ENCODE peak calls at places on chromosomes 1 and 21, in eight cellular contexts. One of them, this sample, is unnamed.

GRCh38 chr1:29809446-29810120 is 573.3 kb downstream of the PTPRU start:
- DNase-seq in small intestine: no peak
- DNase-seq in right lobe of liver: peak; percentile 24
- DNase-seq in fibroblast of pulmonary artery: no peak
- DNase-seq in stimulated activated naive CD4-positive, alpha-beta T cell treated with Interleukin-2 at 50 U/mL for 16 hours: no peak
- DNase-seq in CD4-positive, alpha-beta T cell: no peak
- DNase-seq in stromal cell of bone marrow: no peak
- DNase-seq in stimulated activated CD4-positive, alpha-beta T cell treated with anti-CD3 and anti-CD28 coated beads, TNF-alpha, amount 100 ng/mL, for 4 hours: no peak
- DNase-seq in this sample: no peak

GRCh38 chr1:30724175-30724574 is 790 bp upstream of the MATN1 start:
- DNase-seq in stimulated activated CD4-positive, alpha-beta T cell treated with anti-CD3 and anti-CD28 coated beads, TNF-alpha, amount 100 ng/mL, for 4 hours: no peak
- DNase-seq in CD4-positive, alpha-beta T cell: no peak
- DNase-seq in small intestine: no peak
- DNase-seq in stimulated activated naive CD4-positive, alpha-beta T cell treated with Interleukin-2 at 50 U/mL for 16 hours: no peak
- DNase-seq in right lobe of liver: no peak
- DNase-seq in stromal cell of bone marrow: no peak
- DNase-seq in fibroblast of pulmonary artery: no peak
- DNase-seq in this sample: no peak

GRCh38 chr1:232820431-232820830 is 15.2 kb downstream of the MAP10 start:
- DNase-seq in CD4-positive, alpha-beta T cell: no peak
- DNase-seq in fibroblast of pulmonary artery: no peak
- DNase-seq in small intestine: no peak
- DNase-seq in right lobe of liver: no peak
- DNase-seq in stromal cell of bone marrow: no peak
- DNase-seq in stimulated activated CD4-positive, alpha-beta T cell treated with anti-CD3 and anti-CD28 coated beads, TNF-alpha, amount 100 ng/mL, for 4 hours: no peak
- DNase-seq in stimulated activated naive CD4-positive, alpha-beta T cell treated with Interleukin-2 at 50 U/mL for 16 hours: no peak
- DNase-seq in this sample: no peak

GRCh38 chr1:25799758-25800537 is at the start of gene SELENON:
- DNase-seq in stimulated activated CD4-positive, alpha-beta T cell treated with anti-CD3 and anti-CD28 coated beads, TNF-alpha, amount 100 ng/mL, for 4 hours: peak; percentile 35
- DNase-seq in stimulated activated naive CD4-positive, alpha-beta T cell treated with Interleukin-2 at 50 U/mL for 16 hours: peak; percentile 30
- DNase-seq in fibroblast of pulmonary artery: peak; percentile 54
- DNase-seq in stromal cell of bone marrow: no peak
- DNase-seq in CD4-positive, alpha-beta T cell: no peak
- DNase-seq in small intestine: peak; percentile 33
- DNase-seq in right lobe of liver: peak; percentile 73
- DNase-seq in this sample: peak; percentile 82

GRCh38 chr21:46028547-46029200 is 47.1 kb downstream of the COL6A1 start:
- DNase-seq in small intestine: no peak
- DNase-seq in stimulated activated naive CD4-positive, alpha-beta T cell treated with Interleukin-2 at 50 U/mL for 16 hours: no peak
- DNase-seq in stimulated activated CD4-positive, alpha-beta T cell treated with anti-CD3 and anti-CD28 coated beads, TNF-alpha, amount 100 ng/mL, for 4 hours: no peak
- DNase-seq in CD4-positive, alpha-beta T cell: no peak
- DNase-seq in fibroblast of pulmonary artery: peak; percentile 34
- DNase-seq in stromal cell of bone marrow: no peak
- DNase-seq in right lobe of liver: no peak
- DNase-seq in this sample: no peak

GRCh38 chr21:45570826-45571601 is 28.8 kb upstream of the SLC19A1 start:
- DNase-seq in CD4-positive, alpha-beta T cell: no peak
- DNase-seq in fibroblast of pulmonary artery: no peak
- DNase-seq in stromal cell of bone marrow: peak; percentile 29
- DNase-seq in stimulated activated naive CD4-positive, alpha-beta T cell treated with Interleukin-2 at 50 U/mL for 16 hours: no peak
- DNase-seq in small intestine: no peak
- DNase-seq in right lobe of liver: peak; percentile 42
- DNase-seq in stimulated activated CD4-positive, alpha-beta T cell treated with anti-CD3 and anti-CD28 coated beads, TNF-alpha, amount 100 ng/mL, for 4 hours: no peak
- DNase-seq in this sample: no peak

GRCh38 chr21:36700295-36700960 is 1.5 kb downstream of the SIM2 start:
- DNase-seq in stimulated activated CD4-positive, alpha-beta T cell treated with anti-CD3 and anti-CD28 coated beads, TNF-alpha, amount 100 ng/mL, for 4 hours: no peak
- DNase-seq in CD4-positive, alpha-beta T cell: no peak
- DNase-seq in small intestine: no peak
- DNase-seq in fibroblast of pulmonary artery: no peak
- DNase-seq in stromal cell of bone marrow: no peak
- DNase-seq in stimulated activated naive CD4-positive, alpha-beta T cell treated with Interleukin-2 at 50 U/mL for 16 hours: no peak
- DNase-seq in right lobe of liver: no peak
- DNase-seq in this sample: no peak

GRCh38 chr21:31235671-31236450 is 108.2 kb downstream of the TIAM1 start:
- DNase-seq in stimulated activated CD4-positive, alpha-beta T cell treated with anti-CD3 and anti-CD28 coated beads, TNF-alpha, amount 100 ng/mL, for 4 hours: no peak
- DNase-seq in fibroblast of pulmonary artery: peak; percentile 51
- DNase-seq in stimulated activated naive CD4-positive, alpha-beta T cell treated with Interleukin-2 at 50 U/mL for 16 hours: no peak
- DNase-seq in small intestine: no peak
- DNase-seq in stromal cell of bone marrow: no peak
- DNase-seq in CD4-positive, alpha-beta T cell: no peak
- DNase-seq in right lobe of liver: no peak
- DNase-seq in this sample: no peak

GRCh38 chr1:15411593-15412487 is 2.2 kb downstream of the EFHD2 start:
- DNase-seq in right lobe of liver: peak; percentile 64
- DNase-seq in small intestine: peak; percentile 64
- DNase-seq in fibroblast of pulmonary artery: peak; percentile 22
- DNase-seq in stimulated activated naive CD4-positive, alpha-beta T cell treated with Interleukin-2 at 50 U/mL for 16 hours: peak; percentile 41
- DNase-seq in stromal cell of bone marrow: no peak
- DNase-seq in stimulated activated CD4-positive, alpha-beta T cell treated with anti-CD3 and anti-CD28 coated beads, TNF-alpha, amount 100 ng/mL, for 4 hours: no peak
- DNase-seq in CD4-positive, alpha-beta T cell: no peak
- DNase-seq in this sample: peak; percentile 80

GRCh38 chr1:54380285-54380882 is 25.8 kb downstream of the SSBP3 start:
- DNase-seq in right lobe of liver: no peak
- DNase-seq in fibroblast of pulmonary artery: no peak
- DNase-seq in CD4-positive, alpha-beta T cell: no peak
- DNase-seq in small intestine: no peak
- DNase-seq in stromal cell of bone marrow: no peak
- DNase-seq in stimulated activated naive CD4-positive, alpha-beta T cell treated with Interleukin-2 at 50 U/mL for 16 hours: peak; percentile 9
- DNase-seq in stimulated activated CD4-positive, alpha-beta T cell treated with anti-CD3 and anti-CD28 coated beads, TNF-alpha, amount 100 ng/mL, for 4 hours: no peak
- DNase-seq in this sample: no peak

GRCh38 chr21:45032977-45033705 is 41.2 kb upstream of the ADARB1 start:
- DNase-seq in CD4-positive, alpha-beta T cell: no peak
- DNase-seq in stimulated activated CD4-positive, alpha-beta T cell treated with anti-CD3 and anti-CD28 coated beads, TNF-alpha, amount 100 ng/mL, for 4 hours: no peak
- DNase-seq in small intestine: no peak
- DNase-seq in fibroblast of pulmonary artery: no peak
- DNase-seq in stromal cell of bone marrow: no peak
- DNase-seq in stimulated activated naive CD4-positive, alpha-beta T cell treated with Interleukin-2 at 50 U/mL for 16 hours: no peak
- DNase-seq in right lobe of liver: no peak
- DNase-seq in this sample: no peak

GRCh38 chr1:19260211-19261138 is 8.9 kb downstream of the MRTO4 start:
- DNase-seq in small intestine: peak; percentile 41
- DNase-seq in right lobe of liver: no peak
- DNase-seq in CD4-positive, alpha-beta T cell: no peak
- DNase-seq in fibroblast of pulmonary artery: peak; percentile 32
- DNase-seq in stromal cell of bone marrow: peak; percentile 81
- DNase-seq in stimulated activated naive CD4-positive, alpha-beta T cell treated with Interleukin-2 at 50 U/mL for 16 hours: no peak
- DNase-seq in stimulated activated CD4-positive, alpha-beta T cell treated with anti-CD3 and anti-CD28 coated beads, TNF-alpha, amount 100 ng/mL, for 4 hours: no peak
- DNase-seq in this sample: no peak

GRCh38 chr1:9493326-9493725 is 45.9 kb upstream of the SLC25A33 start:
- DNase-seq in CD4-positive, alpha-beta T cell: no peak
- DNase-seq in stimulated activated CD4-positive, alpha-beta T cell treated with anti-CD3 and anti-CD28 coated beads, TNF-alpha, amount 100 ng/mL, for 4 hours: no peak
- DNase-seq in right lobe of liver: no peak
- DNase-seq in stromal cell of bone marrow: no peak
- DNase-seq in fibroblast of pulmonary artery: no peak
- DNase-seq in small intestine: no peak
- DNase-seq in stimulated activated naive CD4-positive, alpha-beta T cell treated with Interleukin-2 at 50 U/mL for 16 hours: no peak
- DNase-seq in this sample: no peak

GRCh38 chr1:206633708-206634121 is 1.6 kb upstream of the DYRK3 start:
- DNase-seq in stromal cell of bone marrow: peak; percentile 94
- DNase-seq in fibroblast of pulmonary artery: peak; percentile 97
- DNase-seq in small intestine: no peak
- DNase-seq in stimulated activated CD4-positive, alpha-beta T cell treated with anti-CD3 and anti-CD28 coated beads, TNF-alpha, amount 100 ng/mL, for 4 hours: no peak
- DNase-seq in right lobe of liver: no peak
- DNase-seq in stimulated activated naive CD4-positive, alpha-beta T cell treated with Interleukin-2 at 50 U/mL for 16 hours: no peak
- DNase-seq in CD4-positive, alpha-beta T cell: no peak
- DNase-seq in this sample: no peak

GRCh38 chr1:165376041-165376810 is 19.7 kb upstream of the LMX1A start:
- DNase-seq in fibroblast of pulmonary artery: peak; percentile 95
- DNase-seq in right lobe of liver: peak; percentile 58
- DNase-seq in stimulated activated naive CD4-positive, alpha-beta T cell treated with Interleukin-2 at 50 U/mL for 16 hours: peak; percentile 29
- DNase-seq in CD4-positive, alpha-beta T cell: no peak
- DNase-seq in stimulated activated CD4-positive, alpha-beta T cell treated with anti-CD3 and anti-CD28 coated beads, TNF-alpha, amount 100 ng/mL, for 4 hours: peak; percentile 7
- DNase-seq in small intestine: peak; percentile 54
- DNase-seq in stromal cell of bone marrow: peak; percentile 98
- DNase-seq in this sample: peak; percentile 39

GRCh38 chr1:94178896-94179295 is 57.9 kb upstream of the ABCA4 start:
- DNase-seq in CD4-positive, alpha-beta T cell: no peak
- DNase-seq in fibroblast of pulmonary artery: no peak
- DNase-seq in stimulated activated CD4-positive, alpha-beta T cell treated with anti-CD3 and anti-CD28 coated beads, TNF-alpha, amount 100 ng/mL, for 4 hours: no peak
- DNase-seq in small intestine: no peak
- DNase-seq in right lobe of liver: no peak
- DNase-seq in stimulated activated naive CD4-positive, alpha-beta T cell treated with Interleukin-2 at 50 U/mL for 16 hours: no peak
- DNase-seq in stromal cell of bone marrow: no peak
- DNase-seq in this sample: no peak

GRCh38 chr1:232057896-232058274 is 431.3 kb downstream of the DISC1 start:
- DNase-seq in stimulated activated CD4-positive, alpha-beta T cell treated with anti-CD3 and anti-CD28 coated beads, TNF-alpha, amount 100 ng/mL, for 4 hours: no peak
- DNase-seq in right lobe of liver: no peak
- DNase-seq in CD4-positive, alpha-beta T cell: no peak
- DNase-seq in fibroblast of pulmonary artery: no peak
- DNase-seq in stromal cell of bone marrow: no peak
- DNase-seq in stimulated activated naive CD4-positive, alpha-beta T cell treated with Interleukin-2 at 50 U/mL for 16 hours: no peak
- DNase-seq in small intestine: no peak
- DNase-seq in this sample: no peak

GRCh38 chr1:53469373-53469772 is 10.2 kb downstream of the DMRTB1 start:
- DNase-seq in stimulated activated CD4-positive, alpha-beta T cell treated with anti-CD3 and anti-CD28 coated beads, TNF-alpha, amount 100 ng/mL, for 4 hours: no peak
- DNase-seq in small intestine: no peak
- DNase-seq in stromal cell of bone marrow: no peak
- DNase-seq in right lobe of liver: no peak
- DNase-seq in fibroblast of pulmonary artery: no peak
- DNase-seq in stimulated activated naive CD4-positive, alpha-beta T cell treated with Interleukin-2 at 50 U/mL for 16 hours: no peak
- DNase-seq in CD4-positive, alpha-beta T cell: no peak
- DNase-seq in this sample: no peak

GRCh38 chr1:78676347-78676982 is 26.8 kb downstream of the IFI44 start:
- DNase-seq in stimulated activated naive CD4-positive, alpha-beta T cell treated with Interleukin-2 at 50 U/mL for 16 hours: peak; percentile 10
- DNase-seq in stromal cell of bone marrow: peak; percentile 59
- DNase-seq in small intestine: peak; percentile 67
- DNase-seq in CD4-positive, alpha-beta T cell: peak; percentile 26
- DNase-seq in stimulated activated CD4-positive, alpha-beta T cell treated with anti-CD3 and anti-CD28 coated beads, TNF-alpha, amount 100 ng/mL, for 4 hours: no peak
- DNase-seq in right lobe of liver: peak; percentile 51
- DNase-seq in fibroblast of pulmonary artery: peak; percentile 89
- DNase-seq in this sample: peak; percentile 36

GRCh38 chr1:15322648-15323350 is 75.8 kb downstream of the FHAD1 start:
- DNase-seq in right lobe of liver: peak; percentile 62
- DNase-seq in CD4-positive, alpha-beta T cell: no peak
- DNase-seq in small intestine: peak; percentile 94
- DNase-seq in stromal cell of bone marrow: no peak
- DNase-seq in stimulated activated naive CD4-positive, alpha-beta T cell treated with Interleukin-2 at 50 U/mL for 16 hours: no peak
- DNase-seq in stimulated activated CD4-positive, alpha-beta T cell treated with anti-CD3 and anti-CD28 coated beads, TNF-alpha, amount 100 ng/mL, for 4 hours: no peak
- DNase-seq in fibroblast of pulmonary artery: no peak
- DNase-seq in this sample: no peak

GRCh38 chr1:9767964-9768668 is 55.6 kb downstream of the CLSTN1 start:
- DNase-seq in fibroblast of pulmonary artery: no peak
- DNase-seq in stromal cell of bone marrow: no peak
- DNase-seq in right lobe of liver: no peak
- DNase-seq in small intestine: peak; percentile 19
- DNase-seq in stimulated activated naive CD4-positive, alpha-beta T cell treated with Interleukin-2 at 50 U/mL for 16 hours: peak; percentile 9
- DNase-seq in stimulated activated CD4-positive, alpha-beta T cell treated with anti-CD3 and anti-CD28 coated beads, TNF-alpha, amount 100 ng/mL, for 4 hours: no peak
- DNase-seq in CD4-positive, alpha-beta T cell: no peak
- DNase-seq in this sample: no peak

GRCh38 chr1:32541064-32541566 is 1.9 kb downstream of the ZBTB8A start:
- DNase-seq in fibroblast of pulmonary artery: no peak
- DNase-seq in right lobe of liver: no peak
- DNase-seq in CD4-positive, alpha-beta T cell: no peak
- DNase-seq in stimulated activated CD4-positive, alpha-beta T cell treated with anti-CD3 and anti-CD28 coated beads, TNF-alpha, amount 100 ng/mL, for 4 hours: no peak
- DNase-seq in stimulated activated naive CD4-positive, alpha-beta T cell treated with Interleukin-2 at 50 U/mL for 16 hours: no peak
- DNase-seq in small intestine: no peak
- DNase-seq in stromal cell of bone marrow: no peak
- DNase-seq in this sample: no peak

GRCh38 chr1:239056940-239057339 is 329.4 kb upstream of the CHRM3 start:
- DNase-seq in fibroblast of pulmonary artery: peak; percentile 21
- DNase-seq in stimulated activated naive CD4-positive, alpha-beta T cell treated with Interleukin-2 at 50 U/mL for 16 hours: no peak
- DNase-seq in stimulated activated CD4-positive, alpha-beta T cell treated with anti-CD3 and anti-CD28 coated beads, TNF-alpha, amount 100 ng/mL, for 4 hours: no peak
- DNase-seq in right lobe of liver: no peak
- DNase-seq in stromal cell of bone marrow: no peak
- DNase-seq in CD4-positive, alpha-beta T cell: no peak
- DNase-seq in small intestine: no peak
- DNase-seq in this sample: no peak

GRCh38 chr1:156677616-156678596 is 699 bp upstream of the NES start:
- DNase-seq in CD4-positive, alpha-beta T cell: no peak
- DNase-seq in fibroblast of pulmonary artery: peak; percentile 88
- DNase-seq in stimulated activated CD4-positive, alpha-beta T cell treated with anti-CD3 and anti-CD28 coated beads, TNF-alpha, amount 100 ng/mL, for 4 hours: no peak
- DNase-seq in right lobe of liver: no peak
- DNase-seq in small intestine: peak; percentile 58
- DNase-seq in stromal cell of bone marrow: peak; percentile 63
- DNase-seq in stimulated activated naive CD4-positive, alpha-beta T cell treated with Interleukin-2 at 50 U/mL for 16 hours: no peak
- DNase-seq in this sample: peak; percentile 76

GRCh38 chr1:167747988-167748387 is 26.2 kb downstream of the MPZL1 start:
- DNase-seq in stimulated activated CD4-positive, alpha-beta T cell treated with anti-CD3 and anti-CD28 coated beads, TNF-alpha, amount 100 ng/mL, for 4 hours: no peak
- DNase-seq in fibroblast of pulmonary artery: peak; percentile 47
- DNase-seq in stromal cell of bone marrow: no peak
- DNase-seq in small intestine: no peak
- DNase-seq in stimulated activated naive CD4-positive, alpha-beta T cell treated with Interleukin-2 at 50 U/mL for 16 hours: no peak
- DNase-seq in right lobe of liver: no peak
- DNase-seq in CD4-positive, alpha-beta T cell: no peak
- DNase-seq in this sample: no peak

GRCh38 chr1:114669562-114670082 is at the start of gene DENND2C:
- DNase-seq in small intestine: no peak
- DNase-seq in stromal cell of bone marrow: no peak
- DNase-seq in stimulated activated CD4-positive, alpha-beta T cell treated with anti-CD3 and anti-CD28 coated beads, TNF-alpha, amount 100 ng/mL, for 4 hours: no peak
- DNase-seq in fibroblast of pulmonary artery: no peak
- DNase-seq in CD4-positive, alpha-beta T cell: no peak
- DNase-seq in right lobe of liver: no peak
- DNase-seq in stimulated activated naive CD4-positive, alpha-beta T cell treated with Interleukin-2 at 50 U/mL for 16 hours: no peak
- DNase-seq in this sample: no peak

GRCh38 chr1:100597784-100598183 is 59.8 kb downstream of the GPR88 start:
- DNase-seq in stromal cell of bone marrow: no peak
- DNase-seq in stimulated activated CD4-positive, alpha-beta T cell treated with anti-CD3 and anti-CD28 coated beads, TNF-alpha, amount 100 ng/mL, for 4 hours: no peak
- DNase-seq in stimulated activated naive CD4-positive, alpha-beta T cell treated with Interleukin-2 at 50 U/mL for 16 hours: no peak
- DNase-seq in right lobe of liver: no peak
- DNase-seq in CD4-positive, alpha-beta T cell: no peak
- DNase-seq in fibroblast of pulmonary artery: peak; percentile 20
- DNase-seq in small intestine: no peak
- DNase-seq in this sample: no peak

GRCh38 chr1:44347280-44347679 is 7.8 kb downstream of the ERI3 start:
- DNase-seq in small intestine: no peak
- DNase-seq in stromal cell of bone marrow: peak; percentile 81
- DNase-seq in CD4-positive, alpha-beta T cell: no peak
- DNase-seq in right lobe of liver: no peak
- DNase-seq in stimulated activated naive CD4-positive, alpha-beta T cell treated with Interleukin-2 at 50 U/mL for 16 hours: no peak
- DNase-seq in fibroblast of pulmonary artery: peak; percentile 39
- DNase-seq in stimulated activated CD4-positive, alpha-beta T cell treated with anti-CD3 and anti-CD28 coated beads, TNF-alpha, amount 100 ng/mL, for 4 hours: no peak
- DNase-seq in this sample: no peak

GRCh38 chr1:169528214-169529067 is 42.7 kb upstream of the SLC19A2 start:
- DNase-seq in stimulated activated naive CD4-positive, alpha-beta T cell treated with Interleukin-2 at 50 U/mL for 16 hours: no peak
- DNase-seq in small intestine: no peak
- DNase-seq in stimulated activated CD4-positive, alpha-beta T cell treated with anti-CD3 and anti-CD28 coated beads, TNF-alpha, amount 100 ng/mL, for 4 hours: no peak
- DNase-seq in right lobe of liver: no peak
- DNase-seq in stromal cell of bone marrow: no peak
- DNase-seq in CD4-positive, alpha-beta T cell: no peak
- DNase-seq in fibroblast of pulmonary artery: no peak
- DNase-seq in this sample: no peak

GRCh38 chr1:9890224-9890731 is 19.8 kb downstream of the CTNNBIP1 start:
- DNase-seq in stimulated activated CD4-positive, alpha-beta T cell treated with anti-CD3 and anti-CD28 coated beads, TNF-alpha, amount 100 ng/mL, for 4 hours: no peak
- DNase-seq in stromal cell of bone marrow: peak; percentile 59
- DNase-seq in right lobe of liver: no peak
- DNase-seq in fibroblast of pulmonary artery: peak; percentile 86
- DNase-seq in CD4-positive, alpha-beta T cell: no peak
- DNase-seq in stimulated activated naive CD4-positive, alpha-beta T cell treated with Interleukin-2 at 50 U/mL for 16 hours: no peak
- DNase-seq in small intestine: no peak
- DNase-seq in this sample: no peak

GRCh38 chr1:16172964-16173446 is 17.1 kb upstream of the EPHA2 start:
- DNase-seq in right lobe of liver: no peak
- DNase-seq in small intestine: peak; percentile 94
- DNase-seq in stimulated activated naive CD4-positive, alpha-beta T cell treated with Interleukin-2 at 50 U/mL for 16 hours: no peak
- DNase-seq in CD4-positive, alpha-beta T cell: no peak
- DNase-seq in stromal cell of bone marrow: no peak
- DNase-seq in stimulated activated CD4-positive, alpha-beta T cell treated with anti-CD3 and anti-CD28 coated beads, TNF-alpha, amount 100 ng/mL, for 4 hours: no peak
- DNase-seq in fibroblast of pulmonary artery: peak; percentile 72
- DNase-seq in this sample: no peak

GRCh38 chr1:184110253-184111204 is 59.0 kb downstream of the TSEN15 start:
- DNase-seq in fibroblast of pulmonary artery: no peak
- DNase-seq in stimulated activated CD4-positive, alpha-beta T cell treated with anti-CD3 and anti-CD28 coated beads, TNF-alpha, amount 100 ng/mL, for 4 hours: no peak
- DNase-seq in right lobe of liver: no peak
- DNase-seq in stromal cell of bone marrow: no peak
- DNase-seq in CD4-positive, alpha-beta T cell: no peak
- DNase-seq in stimulated activated naive CD4-positive, alpha-beta T cell treated with Interleukin-2 at 50 U/mL for 16 hours: peak; percentile 5
- DNase-seq in small intestine: no peak
- DNase-seq in this sample: no peak

GRCh38 chr1:212958175-212958574 is 7.8 kb downstream of the VASH2 start:
- DNase-seq in stromal cell of bone marrow: no peak
- DNase-seq in stimulated activated CD4-positive, alpha-beta T cell treated with anti-CD3 and anti-CD28 coated beads, TNF-alpha, amount 100 ng/mL, for 4 hours: no peak
- DNase-seq in small intestine: no peak
- DNase-seq in CD4-positive, alpha-beta T cell: no peak
- DNase-seq in fibroblast of pulmonary artery: peak; percentile 24
- DNase-seq in right lobe of liver: no peak
- DNase-seq in stimulated activated naive CD4-positive, alpha-beta T cell treated with Interleukin-2 at 50 U/mL for 16 hours: no peak
- DNase-seq in this sample: no peak

This sample was measured in GM20000.